ENCODE peak calls at places on chromosome 22, in seven cellular contexts. P, Z, Q, F, C, I and X are unnamed samples.

GRCh38 chr22:45984316-45984916 is 7.5 kb upstream of the WNT7B start:
- DNase-seq in P (no peak), Z (no peak), Q (no peak), F (no peak), C (no peak), I (no peak), X (no peak)

GRCh38 chr22:32255726-32256125 is 579 bp upstream of the SLC5A4 start:
- DNase-seq in P (peak; percentile 54), Z (no peak), Q (no peak), F (no peak), C (no peak), I (no peak), X (peak; percentile 0)

GRCh38 chr22:29243874-29244446 is 23.8 kb downstream of the RHBDD3 start:
- DNase-seq in P (no peak), Z (no peak), Q (no peak), F (no peak), C (no peak), I (no peak), X (no peak)

GRCh38 chr22:26043031-26043430 is 126.2 kb upstream of the SEZ6L start:
- DNase-seq in P (no peak), Z (no peak), Q (no peak), F (no peak), C (no peak), I (no peak), X (no peak)

GRCh38 chr22:38081941-38082828 is 1.8 kb downstream of the SLC16A8 start:
- DNase-seq in P (no peak), Z (no peak), Q (no peak), F (no peak), C (peak; percentile 27), I (no peak), X (no peak)

GRCh38 chr22:38570841-38571364 is 920 bp upstream of the DMC1 start:
- DNase-seq in P (peak; percentile 25), Z (peak; percentile 46), Q (peak; percentile 32), F (peak; percentile 18), C (peak; percentile 66), I (no peak), X (peak; percentile 39)

GRCh38 chr22:25186140-25186539 is 13.5 kb upstream of the CRYBB3 start:
- DNase-seq in P (no peak), Z (no peak), Q (no peak), F (no peak), C (no peak), I (no peak), X (no peak)

GRCh38 chr22:19367763-19368367 is 63.7 kb downstream of the HIRA start:
- DNase-seq in P (no peak), Z (no peak), Q (no peak), F (no peak), C (no peak), I (no peak), X (no peak)

GRCh38 chr22:42283288-42284229 is 13.1 kb upstream of the TCF20 start:
- DNase-seq in P (peak; percentile 82), Z (peak; percentile 39), Q (no peak), F (peak; percentile 27), C (peak; percentile 25), I (no peak), X (no peak)

GRCh38 chr22:23527971-23528740 is 51.9 kb downstream of the IGLL1 start:
- DNase-seq in P (no peak), Z (peak; percentile 10), Q (no peak), F (no peak), C (no peak), I (no peak), X (no peak)

GRCh38 chr22:24696551-24697001 is 77.9 kb downstream of the PIWIL3 start:
- DNase-seq in P (no peak), Z (no peak), Q (no peak), F (no peak), C (peak; percentile 54), I (no peak), X (no peak)

GRCh38 chr22:32261306-32261705 is 6.2 kb upstream of the SLC5A4 start:
- DNase-seq in P (no peak), Z (no peak), Q (no peak), F (no peak), C (no peak), I (no peak), X (no peak)

GRCh38 chr22:39431821-39432251 is 25.0 kb upstream of the MGAT3 start:
- DNase-seq in P (no peak), Z (no peak), Q (no peak), F (no peak), C (peak; percentile 87), I (peak; percentile 24), X (no peak)

GRCh38 chr22:29690481-29690880 is 29.3 kb upstream of the CABP7 start:
- DNase-seq in P (no peak), Z (no peak), Q (no peak), F (no peak), C (no peak), I (no peak), X (no peak)

GRCh38 chr22:39703890-39704658 is 133.5 kb downstream of the CACNA1I start:
- DNase-seq in P (no peak), Z (no peak), Q (no peak), F (no peak), C (peak; percentile 44), I (peak; percentile 18), X (no peak)

GRCh38 chr22:30941363-30941740 is 27.2 kb downstream of the MORC2 start:
- DNase-seq in P (no peak), Z (no peak), Q (peak; percentile 25), F (peak; percentile 13), C (no peak), I (no peak), X (no peak)

GRCh38 chr22:29330753-29331152 is 15.3 kb upstream of the RASL10A start:
- DNase-seq in P (no peak), Z (no peak), Q (no peak), F (no peak), C (peak; percentile 62), I (peak; percentile 73), X (no peak)

GRCh38 chr22:47943729-47944700 is 1181.6 kb downstream of the TBC1D22A start:
- DNase-seq in P (no peak), Z (no peak), Q (no peak), F (no peak), C (no peak), I (no peak), X (no peak)